ENCODE peak calls at places on chromosomes 7 and 10, in six cellular contexts. One of them, this sample, is unnamed.

GRCh38 chr7:47255007-47255406 is 326.9 kb downstream of the TNS3 start:
- DNase-seq in heart left ventricle: no peak
- DNase-seq in colonic mucosa: no peak
- DNase-seq in PC-9: no peak
- DNase-seq in astrocyte: no peak
- DNase-seq in fibroblast of lung: no peak
- DNase-seq in this sample: peak; percentile 59

GRCh38 chr7:11168622-11169170 is 195.0 kb downstream of the PHF14 start:
- DNase-seq in astrocyte: no peak
- DNase-seq in heart left ventricle: no peak
- DNase-seq in fibroblast of lung: no peak
- DNase-seq in PC-9: no peak
- DNase-seq in colonic mucosa: no peak
- DNase-seq in this sample: no peak

GRCh38 chr10:100728928-100729876 is 16.2 kb upstream of the PAX2 start:
- DNase-seq in colonic mucosa: peak; percentile 31
- DNase-seq in astrocyte: no peak
- DNase-seq in PC-9: no peak
- DNase-seq in fibroblast of lung: peak; percentile 5
- DNase-seq in heart left ventricle: no peak
- DNase-seq in this sample: peak; percentile 67

GRCh38 chr7:35253680-35254495 is at the start of gene TBX20:
- DNase-seq in PC-9: no peak
- DNase-seq in colonic mucosa: peak; percentile 51
- DNase-seq in astrocyte: peak; percentile 20
- DNase-seq in heart left ventricle: peak; percentile 77
- DNase-seq in fibroblast of lung: peak; percentile 31
- DNase-seq in this sample: peak; percentile 61

GRCh38 chr7:45123913-45124312 is 12.4 kb upstream of the TBRG4 start:
- DNase-seq in colonic mucosa: no peak
- DNase-seq in astrocyte: no peak
- DNase-seq in fibroblast of lung: no peak
- DNase-seq in heart left ventricle: no peak
- DNase-seq in PC-9: no peak
- DNase-seq in this sample: no peak

GRCh38 chr10:80253266-80253962 is 36.0 kb downstream of the MAT1A start:
- DNase-seq in colonic mucosa: no peak
- DNase-seq in fibroblast of lung: no peak
- DNase-seq in heart left ventricle: no peak
- DNase-seq in astrocyte: no peak
- DNase-seq in PC-9: no peak
- DNase-seq in this sample: no peak

GRCh38 chr7:28882896-28883470 is 75.1 kb downstream of the TRIL start:
- DNase-seq in heart left ventricle: no peak
- DNase-seq in fibroblast of lung: no peak
- DNase-seq in colonic mucosa: no peak
- DNase-seq in PC-9: no peak
- DNase-seq in astrocyte: no peak
- DNase-seq in this sample: no peak

GRCh38 chr10:15737635-15738034 is 17.9 kb upstream of the ITGA8 start:
- DNase-seq in fibroblast of lung: no peak
- DNase-seq in astrocyte: no peak
- DNase-seq in colonic mucosa: no peak
- DNase-seq in PC-9: no peak
- DNase-seq in heart left ventricle: no peak
- DNase-seq in this sample: no peak

GRCh38 chr7:143892527-143893300 is 9.3 kb downstream of the TCAF1 start:
- DNase-seq in fibroblast of lung: peak; percentile 62
- DNase-seq in colonic mucosa: no peak
- DNase-seq in heart left ventricle: no peak
- DNase-seq in PC-9: peak; percentile 53
- DNase-seq in astrocyte: peak; percentile 15
- DNase-seq in this sample: no peak

GRCh38 chr7:121323934-121324333 is 4.9 kb upstream of the WNT16 start:
- DNase-seq in heart left ventricle: no peak
- DNase-seq in fibroblast of lung: no peak
- DNase-seq in colonic mucosa: no peak
- DNase-seq in astrocyte: no peak
- DNase-seq in PC-9: no peak
- DNase-seq in this sample: no peak

GRCh38 chr7:121328508-121329459 is at the start of gene WNT16:
- DNase-seq in astrocyte: no peak
- DNase-seq in PC-9: no peak
- DNase-seq in fibroblast of lung: no peak
- DNase-seq in heart left ventricle: no peak
- DNase-seq in colonic mucosa: no peak
- DNase-seq in this sample: no peak

GRCh38 chr7:121327671-121328070 is 1.1 kb upstream of the WNT16 start:
- DNase-seq in fibroblast of lung: no peak
- DNase-seq in heart left ventricle: no peak
- DNase-seq in colonic mucosa: no peak
- DNase-seq in PC-9: no peak
- DNase-seq in astrocyte: no peak
- DNase-seq in this sample: no peak

GRCh38 chr7:121322460-121322859 is 6.3 kb upstream of the WNT16 start:
- DNase-seq in PC-9: no peak
- DNase-seq in astrocyte: no peak
- DNase-seq in heart left ventricle: no peak
- DNase-seq in fibroblast of lung: no peak
- DNase-seq in colonic mucosa: no peak
- DNase-seq in this sample: no peak

GRCh38 chr7:121323515-121323914 is 5.3 kb upstream of the WNT16 start:
- DNase-seq in heart left ventricle: no peak
- DNase-seq in astrocyte: no peak
- DNase-seq in colonic mucosa: no peak
- DNase-seq in fibroblast of lung: no peak
- DNase-seq in PC-9: no peak
- DNase-seq in this sample: no peak
- H3K4me1 ChIP-seq in heart left ventricle: no peaks in the 10 kb centered on the region
- H3K4me1 ChIP-seq in astrocyte: no peaks in the 10 kb centered on the region
- H3K4me1 ChIP-seq in colonic mucosa: no peaks in the 10 kb centered on the region
- H3K4me1 ChIP-seq in fibroblast of lung: no peaks in the 10 kb centered on the region
- H3K4me1 ChIP-seq in PC-9: no peaks in the 10 kb centered on the region
- H3K4me1 ChIP-seq in this sample: no peaks in the 10 kb centered on the region

DNA sequence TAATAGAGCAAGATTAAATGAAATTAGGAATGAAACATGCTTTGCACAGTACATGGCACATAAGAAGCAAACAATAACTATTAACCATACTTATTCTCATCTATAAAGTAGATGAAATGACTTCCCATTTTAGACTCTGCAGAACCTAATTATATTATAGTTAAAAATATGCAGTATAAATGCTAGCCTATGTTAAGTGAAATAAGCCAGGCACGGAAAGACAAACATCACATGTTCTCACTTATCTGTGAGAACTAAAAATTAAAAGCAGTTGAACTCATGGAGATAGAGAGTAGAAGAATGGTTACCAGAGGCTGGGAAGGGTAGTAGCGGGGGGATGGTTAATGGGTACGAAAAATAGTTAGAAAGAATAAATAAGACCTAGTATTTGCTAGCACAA is 247.0 kb downstream of the PRKG1 start:
- DNase-seq in colonic mucosa: no peak
- DNase-seq in heart left ventricle: no peak
- DNase-seq in astrocyte: no peak
- DNase-seq in PC-9: no peak
- DNase-seq in fibroblast of lung: no peak
- DNase-seq in this sample: no peak
- H3K27me3 ChIP-seq in colonic mucosa: no peaks in the 10 kb centered on the region
- H3K27me3 ChIP-seq in heart left ventricle: no peaks in the 10 kb centered on the region
- H3K27me3 ChIP-seq in astrocyte: no peaks in the 10 kb centered on the region
- H3K27me3 ChIP-seq in PC-9: no peaks in the 10 kb centered on the region
- H3K27me3 ChIP-seq in fibroblast of lung: no peaks in the 10 kb centered on the region
- H3K27me3 ChIP-seq in this sample: no peaks in the 10 kb centered on the region

DNA sequence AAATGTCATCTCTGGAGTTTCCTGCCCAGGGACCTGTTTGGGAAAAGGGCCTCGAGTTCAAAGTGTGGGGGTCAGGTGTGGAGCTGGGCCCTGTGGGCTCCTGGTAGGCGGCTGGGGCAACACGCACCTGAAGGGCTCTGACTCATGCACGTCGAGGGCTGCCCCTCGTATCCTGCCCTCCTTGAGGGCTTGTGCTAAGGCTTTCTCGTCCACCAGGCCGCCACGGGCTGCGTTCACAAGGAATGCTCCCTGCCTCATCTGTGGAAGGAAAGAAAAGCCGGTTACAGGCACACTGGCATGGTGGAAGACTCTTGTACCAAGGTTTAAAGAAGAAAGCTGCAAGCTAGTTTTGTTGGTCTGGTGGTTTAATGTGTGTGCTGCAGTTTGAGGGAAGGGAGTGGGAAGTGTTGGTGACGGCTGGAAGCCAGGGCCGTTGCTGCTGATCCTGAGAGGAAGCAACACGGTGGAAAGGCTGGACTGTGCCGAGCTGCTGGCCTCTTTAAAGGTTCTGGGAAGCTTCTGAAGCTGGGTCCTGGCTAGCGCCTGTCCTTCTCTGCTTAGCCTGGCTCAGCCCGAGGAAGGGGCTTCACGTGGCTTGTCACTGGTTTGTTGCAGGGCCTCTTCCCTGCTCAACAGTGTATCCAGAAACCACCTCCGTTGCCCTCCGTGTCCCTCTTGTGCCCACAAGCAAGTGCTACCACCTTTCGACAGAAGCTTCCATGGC is 52.0 kb downstream of the ZRANB1 start:
- DNase-seq in PC-9: no peak
- DNase-seq in colonic mucosa: no peak
- DNase-seq in fibroblast of lung: no peak
- DNase-seq in astrocyte: no peak
- DNase-seq in heart left ventricle: no peak
- DNase-seq in this sample: no peak
- H3K36me3 ChIP-seq in PC-9: no peaks in the 10 kb centered on the region
- H3K36me3 ChIP-seq in colonic mucosa: peaks cover 4% of the 10 kb centered on the region
- H3K36me3 ChIP-seq in fibroblast of lung: peaks cover 41% of the 10 kb centered on the region
- H3K36me3 ChIP-seq in astrocyte: peaks cover 32% of the 10 kb centered on the region
- H3K36me3 ChIP-seq in heart left ventricle: peaks cover 94% of the 10 kb centered on the region
- H3K36me3 ChIP-seq in this sample: no peaks in the 10 kb centered on the region

DNA sequence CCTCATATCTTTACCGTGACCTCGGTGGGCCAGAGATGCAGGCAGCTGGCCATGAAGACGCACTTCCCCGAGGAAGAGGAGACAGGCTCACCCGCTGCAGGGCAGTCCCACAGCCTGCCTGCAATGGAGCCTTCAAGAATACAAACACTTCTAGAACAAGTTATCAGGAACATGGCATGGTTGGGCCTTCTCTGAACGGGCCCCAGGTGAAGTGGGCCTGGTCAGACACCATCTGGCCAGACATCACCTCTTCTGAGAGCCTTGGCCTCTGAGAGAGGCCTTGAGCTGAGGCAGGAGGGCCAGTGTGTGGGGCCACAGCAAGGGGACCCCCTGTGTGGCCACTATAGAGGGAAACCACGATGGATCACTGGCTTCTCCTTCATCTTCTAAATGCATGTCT is 112.4 kb upstream of the GDF10 start:
- DNase-seq in astrocyte: no peak
- DNase-seq in PC-9: no peak
- DNase-seq in colonic mucosa: no peak
- DNase-seq in heart left ventricle: no peak
- DNase-seq in fibroblast of lung: no peak
- DNase-seq in this sample: no peak
- H3K4me1 ChIP-seq in astrocyte: no peaks in the 10 kb centered on the region
- H3K4me1 ChIP-seq in PC-9: no peaks in the 10 kb centered on the region
- H3K4me1 ChIP-seq in colonic mucosa: no peaks in the 10 kb centered on the region
- H3K4me1 ChIP-seq in heart left ventricle: no peaks in the 10 kb centered on the region
- H3K4me1 ChIP-seq in fibroblast of lung: no peaks in the 10 kb centered on the region
- H3K4me1 ChIP-seq in this sample: no peaks in the 10 kb centered on the region

DNA sequence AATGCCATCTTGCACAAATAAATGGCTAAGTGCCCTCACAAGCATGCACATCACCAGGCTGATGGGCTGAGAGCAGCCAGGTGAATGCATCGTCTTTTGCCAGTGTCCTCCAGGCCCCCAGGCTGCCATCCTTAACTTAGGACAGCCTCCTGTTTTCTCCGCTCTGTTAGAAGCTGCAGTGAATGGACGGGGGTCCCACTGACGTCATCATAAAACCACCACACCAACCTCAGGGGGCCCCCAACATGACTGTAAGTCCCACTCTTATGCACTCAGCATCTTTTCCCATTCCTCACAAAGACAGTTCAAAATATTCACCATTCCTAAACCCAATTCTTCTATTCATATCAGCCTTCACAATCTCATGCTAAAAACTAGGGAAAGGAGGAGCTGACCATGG is 34.4 kb downstream of the GLI3 start:
- DNase-seq in astrocyte: no peak
- DNase-seq in PC-9: no peak
- DNase-seq in heart left ventricle: no peak
- DNase-seq in colonic mucosa: no peak
- DNase-seq in fibroblast of lung: no peak
- DNase-seq in this sample: no peak
- H3K27me3 ChIP-seq in astrocyte: no peaks in the 10 kb centered on the region
- H3K27me3 ChIP-seq in PC-9: peaks cover 62% of the 10 kb centered on the region
- H3K27me3 ChIP-seq in heart left ventricle: no peaks in the 10 kb centered on the region
- H3K27me3 ChIP-seq in colonic mucosa: no peaks in the 10 kb centered on the region
- H3K27me3 ChIP-seq in fibroblast of lung: no peaks in the 10 kb centered on the region
- H3K27me3 ChIP-seq in this sample: no peaks in the 10 kb centered on the region

DNA sequence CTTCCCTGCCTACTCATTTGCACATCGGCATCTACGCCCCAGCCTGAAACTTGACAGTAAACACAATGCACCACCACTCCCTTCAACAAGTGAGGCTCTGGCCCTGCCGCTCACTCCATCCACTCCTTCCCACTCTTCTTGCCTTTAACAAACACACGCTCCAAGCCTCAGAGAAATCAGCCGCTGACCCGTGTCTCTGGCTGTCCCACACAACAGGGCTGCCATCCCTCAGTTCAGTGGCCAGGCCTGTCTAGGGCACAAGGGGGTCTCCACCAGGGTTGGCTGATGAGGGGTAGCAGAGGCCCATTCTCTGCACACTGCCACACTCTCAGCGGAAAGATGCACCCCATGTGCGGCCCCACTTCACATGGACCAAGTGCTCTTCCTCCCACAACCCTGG is 54.5 kb downstream of the CTBP2 start:
- DNase-seq in heart left ventricle: no peak
- DNase-seq in fibroblast of lung: no peak
- DNase-seq in PC-9: no peak
- DNase-seq in astrocyte: no peak
- DNase-seq in colonic mucosa: no peak
- DNase-seq in this sample: no peak
- H3K36me3 ChIP-seq in heart left ventricle: peaks cover 30% of the 10 kb centered on the region
- H3K36me3 ChIP-seq in fibroblast of lung: peaks cover 14% of the 10 kb centered on the region
- H3K36me3 ChIP-seq in PC-9: no peaks in the 10 kb centered on the region
- H3K36me3 ChIP-seq in astrocyte: peaks cover 8% of the 10 kb centered on the region
- H3K36me3 ChIP-seq in colonic mucosa: peaks cover 15% of the 10 kb centered on the region
- H3K36me3 ChIP-seq in this sample: peaks cover 2% of the 10 kb centered on the region

GRCh38 chr7:139358541-139359365 is 941 bp upstream of the LUC7L2 start:
- DNase-seq in PC-9: peak; percentile 70
- DNase-seq in fibroblast of lung: peak; percentile 66
- DNase-seq in colonic mucosa: no peak
- DNase-seq in heart left ventricle: no peak
- DNase-seq in astrocyte: no peak
- DNase-seq in this sample: no peak
- H3K4me1 ChIP-seq in PC-9: peaks cover 27% of the 10 kb centered on the region
- H3K4me1 ChIP-seq in fibroblast of lung: no peaks in the 10 kb centered on the region
- H3K4me1 ChIP-seq in colonic mucosa: peaks cover 11% of the 10 kb centered on the region
- H3K4me1 ChIP-seq in heart left ventricle: peaks cover 5% of the 10 kb centered on the region
- H3K4me1 ChIP-seq in astrocyte: peaks cover 4% of the 10 kb centered on the region
- H3K4me1 ChIP-seq in this sample: no peaks in the 10 kb centered on the region

DNA sequence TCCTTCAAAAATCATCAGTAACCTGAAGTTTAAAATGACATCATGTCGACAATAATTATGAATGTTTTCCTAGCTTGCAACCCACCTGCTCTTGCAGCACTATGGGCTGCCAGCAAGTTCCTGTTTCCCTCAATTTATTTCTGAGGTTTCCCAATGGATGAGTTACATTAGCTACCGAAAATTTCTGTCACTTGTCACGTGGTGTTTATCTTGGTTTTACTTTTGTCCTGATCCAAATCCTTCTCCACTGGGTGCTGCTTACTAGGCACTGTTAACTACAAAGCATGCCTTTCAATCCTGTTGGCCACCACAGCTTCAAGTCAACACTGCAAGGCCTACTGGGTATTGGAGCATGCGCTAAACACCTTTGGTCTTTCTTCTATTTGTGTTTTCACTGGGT is 31.5 kb downstream of the GIMAP8 start:
- DNase-seq in astrocyte: no peak
- DNase-seq in colonic mucosa: no peak
- DNase-seq in fibroblast of lung: no peak
- DNase-seq in PC-9: no peak
- DNase-seq in heart left ventricle: no peak
- DNase-seq in this sample: no peak
- H3K27me3 ChIP-seq in astrocyte: no peaks in the 10 kb centered on the region
- H3K27me3 ChIP-seq in colonic mucosa: no peaks in the 10 kb centered on the region
- H3K27me3 ChIP-seq in fibroblast of lung: no peaks in the 10 kb centered on the region
- H3K27me3 ChIP-seq in PC-9: peaks cover 83% of the 10 kb centered on the region
- H3K27me3 ChIP-seq in heart left ventricle: no peaks in the 10 kb centered on the region
- H3K27me3 ChIP-seq in this sample: no peaks in the 10 kb centered on the region

This sample was measured in aorta.